ENCODE peak calls at places on chromosomes 1 and 21, in nine cellular contexts. P is aorta; G is RWPE2; X is CD8-positive, alpha-beta memory T cell; I is HAP-1; E is lung; Q is heart left ventricle; F is left ventricle myocardium inferior; M is astrocyte. N is an unnamed sample. For H3K4me1 and H3K36me3, the result is how much of the 10 kb centered on the place peaks cover.

GRCh38 chr1:227793079-227793947 is 22.2 kb upstream of the PRSS38 start:
- DNase-seq in P (no peak), G (no peak), X (no peak), I (no peak), E (peak), Q (no peak), F (no peak), M (no peak), N (no peak)

GRCh38 chr1:24713176-24713575 is 32.1 kb upstream of the CLIC4 start:
- DNase-seq in P (no peak), G (no peak), X (no peak), I (no peak), E (no peak), Q (no peak), F (no peak), M (peak), N (no peak)

GRCh38 chr1:149962039-149962647 is 25.5 kb upstream of the MTMR11 start:
- DNase-seq in P (no peak), G (no peak), X (no peak), I (peak), E (peak), Q (peak), F (no peak), M (peak), N (no peak)

GRCh38 chr1:27101696-27102095 is 53.2 kb downstream of the SLC9A1 start:
- DNase-seq in P (no peak), G (no peak), X (no peak), I (no peak), E (no peak), Q (no peak), F (no peak), M (no peak), N (no peak)

GRCh38 chr21:20315044-20315443 is 683.2 kb upstream of the NCAM2 start:
- DNase-seq in P (no peak), G (no peak), X (no peak), I (no peak), E (no peak), Q (no peak), F (no peak), M (no peak), N (no peak)

GRCh38 chr1:32724678-32725594 is 22.4 kb upstream of the SYNC start:
- DNase-seq in P (peak), G (peak), X (no peak), I (peak), E (peak), Q (peak), F (peak), M (peak), N (peak)

GRCh38 chr1:6646499-6647148 is 22.0 kb downstream of the THAP3 start:
- DNase-seq in P (no peak), G (no peak), X (no peak), I (peak), E (no peak), Q (no peak), F (no peak), M (peak), N (peak)

GRCh38 chr1:21833392-21833976 is 21.4 kb downstream of the LDLRAD2 start:
- DNase-seq in P (no peak), G (peak), X (no peak), I (no peak), E (no peak), Q (no peak), F (no peak), M (no peak), N (no peak)

GRCh38 chr21:26842976-26843911 is 2.0 kb downstream of the ADAMTS1 start:
- DNase-seq in P (peak), G (peak), X (no peak), I (peak), E (peak), Q (peak), F (peak), M (peak), N (peak)

GRCh38 chr1:35650416-35650815 is 9.1 kb upstream of the PSMB2 start:
- DNase-seq in P (no peak), G (no peak), X (no peak), I (no peak), E (no peak), Q (peak), F (no peak), M (no peak), N (no peak)

GRCh38 chr1:110272045-110272444 is 61.9 kb downstream of the KCNC4 start:
- DNase-seq in P (no peak), G (no peak), X (no peak), I (no peak), E (no peak), Q (no peak), F (no peak), M (no peak), N (peak)

DNA sequence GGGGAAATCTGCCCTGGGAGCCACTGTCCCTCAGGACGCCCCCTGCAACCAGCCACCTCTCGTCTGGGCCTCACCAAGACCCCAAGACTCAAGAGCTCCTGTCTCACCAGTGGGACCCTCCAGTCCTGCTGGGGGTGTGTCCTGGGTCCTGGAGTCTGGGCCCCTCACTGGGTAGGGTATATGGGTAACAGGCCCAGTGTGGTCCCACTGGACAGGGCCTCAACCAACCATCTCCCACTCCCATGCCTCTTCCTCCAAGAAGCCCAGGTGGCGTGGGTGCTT is 737 bp upstream of the VWA1 start:
- DNase-seq in P (no peak), G (no peak), X (no peak), I (no peak), E (no peak), Q (no peak), F (no peak), M (no peak), N (no peak)
- H3K4me3 ChIP-seq in P (no peak), G (no peak), X (no peak), I (peak), E (no peak), Q (peak), F (peak), M (no peak), N (no peak)

GRCh38 chr1:153232553-153232952 is 15.2 kb downstream of the PRR9 start:
- DNase-seq in P (no peak), G (no peak), X (no peak), I (no peak), E (no peak), Q (no peak), F (no peak), M (no peak), N (no peak)
- H3K4me1 ChIP-seq in P (under half), G (under half), X (under half), I (under half), E (under half), Q (under half), F (under half), M (under half), N (under half)

GRCh38 chr21:33552093-33552998 is 9.5 kb downstream of the SON start:
- DNase-seq in P (no peak), G (no peak), X (no peak), I (no peak), E (no peak), Q (no peak), F (no peak), M (no peak), N (no peak)

GRCh38 chr21:33549848-33550771 is 7.3 kb downstream of the SON start:
- DNase-seq in P (no peak), G (no peak), X (no peak), I (no peak), E (no peak), Q (no peak), F (no peak), M (no peak), N (no peak)

GRCh38 chr21:33552999-33553598 is 10.3 kb downstream of the SON start:
- DNase-seq in P (no peak), G (no peak), X (no peak), I (no peak), E (no peak), Q (no peak), F (no peak), M (no peak), N (no peak)

GRCh38 chr21:33551664-33552063 is 8.8 kb downstream of the SON start:
- DNase-seq in P (no peak), G (no peak), X (no peak), I (no peak), E (no peak), Q (no peak), F (no peak), M (no peak), N (no peak)

DNA sequence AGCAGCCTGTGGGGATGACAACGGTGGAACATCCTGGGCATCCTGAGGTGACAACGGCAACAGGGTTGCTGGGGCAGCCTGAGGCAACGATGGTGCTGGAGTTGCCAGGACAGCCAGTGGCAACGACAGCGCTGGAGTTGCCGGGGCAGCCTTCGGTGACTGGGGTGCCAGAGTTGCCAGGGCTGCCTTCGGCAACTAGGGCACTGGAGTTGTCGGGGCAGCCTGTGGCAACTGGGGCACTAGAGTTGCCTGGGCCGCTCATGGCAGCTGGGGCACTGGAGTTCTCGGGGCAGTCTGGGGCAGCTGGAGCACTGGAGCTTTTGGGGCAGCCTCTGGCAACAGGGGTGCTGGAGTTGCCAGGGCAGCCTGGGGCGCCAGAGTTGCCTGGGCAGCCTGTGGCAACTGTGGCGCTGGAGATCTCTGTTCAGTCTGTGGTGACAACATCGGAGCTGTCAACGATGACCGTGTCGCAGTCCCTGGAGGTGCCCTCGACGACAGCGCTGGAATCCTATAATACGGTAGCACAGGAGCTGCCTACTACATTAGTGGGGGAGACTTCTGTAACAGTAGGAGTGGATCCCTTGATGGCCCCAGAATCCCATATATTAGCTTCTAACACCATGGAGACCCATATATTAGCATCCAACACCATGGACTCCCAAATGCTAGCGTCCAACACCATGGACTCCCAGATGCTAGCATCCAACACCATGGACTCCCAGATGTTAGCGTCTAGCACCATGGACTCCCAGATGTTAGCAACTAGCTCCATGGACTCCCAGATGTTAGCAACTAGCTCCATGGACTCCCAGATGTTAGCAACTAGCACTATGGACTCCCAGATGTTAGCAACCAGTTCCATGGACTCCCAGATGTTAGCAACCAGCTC is 8.2 kb downstream of the SON start:
- DNase-seq in P (no peak), G (no peak), X (no peak), I (no peak), E (no peak), Q (no peak), F (no peak), M (no peak), N (no peak)
- H3K36me3 ChIP-seq in P (under half), G (half or more), X (half or more), I (half or more), E (under half), Q (under half), F (half or more), M (half or more), N (under half)

DNA sequence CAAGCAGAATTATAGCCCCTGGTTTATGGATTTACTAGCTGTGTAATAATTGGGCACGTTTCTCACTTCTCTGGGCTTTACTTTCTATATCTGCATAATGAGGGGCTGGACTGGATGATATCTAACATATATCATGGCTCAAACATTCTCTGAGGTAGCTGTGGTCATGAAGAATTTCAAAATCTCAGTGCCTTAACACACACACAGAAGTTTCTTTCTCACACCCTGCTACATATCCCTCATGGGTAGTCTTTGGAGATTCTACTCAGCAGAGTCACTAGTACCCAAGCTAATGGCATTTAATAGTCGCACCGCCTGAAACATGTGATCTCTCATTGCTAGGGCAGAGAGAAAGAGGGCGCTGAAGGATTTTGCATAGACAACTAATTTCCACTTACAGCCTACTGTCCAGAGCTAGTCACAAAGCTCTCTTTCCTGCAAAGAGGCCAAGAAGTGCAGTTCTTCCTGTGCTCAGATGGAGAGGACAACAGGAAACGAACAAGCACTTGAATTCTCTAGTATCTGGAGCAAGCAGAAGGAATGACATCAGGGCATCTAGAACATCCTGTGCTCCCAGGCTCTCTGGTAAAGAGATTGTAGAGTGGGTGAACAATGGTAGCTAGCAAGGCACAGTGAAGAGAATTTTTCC is 183.5 kb upstream of the PTBP2 start:
- DNase-seq in P (no peak), G (no peak), X (no peak), I (peak), E (peak), Q (peak), F (no peak), M (peak), N (no peak)
- H3K4me3 ChIP-seq in P (no peak), G (no peak), X (no peak), I (no peak), E (no peak), Q (no peak), F (no peak), M (no peak), N (no peak)

GRCh38 chr1:147758379-147759100 is 1.9 kb downstream of the GJA5 start:
- DNase-seq in P (no peak), G (no peak), X (no peak), I (no peak), E (no peak), Q (no peak), F (no peak), M (no peak), N (no peak)

GRCh38 chr1:147757015-147757990 is 3.1 kb downstream of the GJA5 start:
- DNase-seq in P (no peak), G (peak), X (no peak), I (no peak), E (peak), Q (no peak), F (no peak), M (no peak), N (no peak)

GRCh38 chr1:147756336-147756735 is 4.1 kb downstream of the GJA5 start:
- DNase-seq in P (no peak), G (no peak), X (no peak), I (no peak), E (no peak), Q (no peak), F (no peak), M (no peak), N (no peak)

GRCh38 chr1:147762233-147763024 is 2.0 kb upstream of the GJA5 start:
- DNase-seq in P (no peak), G (no peak), X (no peak), I (no peak), E (no peak), Q (no peak), F (no peak), M (no peak), N (no peak)

GRCh38 chr1:147760481-147761260 is at the start of gene GJA5:
- DNase-seq in P (no peak), G (no peak), X (no peak), I (no peak), E (no peak), Q (no peak), F (no peak), M (no peak), N (no peak)
- H3K4me1 ChIP-seq in P (under half), G (under half), X (under half), I (under half), E (under half), Q (under half), F (half or more), M (under half), N (under half)

N was measured in mucosa of descending colon.